ENCODE peak calls at places on chromosomes 7 and 10, in five cellular contexts. M is IMR-90, G is K562, Z is SK-N-SH, S is HepG2. B is an unnamed sample.

GRCh38 chr10:73911553-73912004 is 647 bp downstream of the PLAU start:
- DNase-seq in M (peak; percentile 43), G (no peak), Z (no peak), S (no peak), B (no peak)

GRCh38 chr10:127979017-127979416 is 72.1 kb downstream of the PTPRE start:
- DNase-seq in M (no peak), G (no peak), Z (no peak), S (no peak), B (no peak)

GRCh38 chr7:44048031-44048795 is 3.7 kb downstream of the DBNL start:
- DNase-seq in M (no peak), G (no peak), Z (no peak), S (no peak), B (no peak)

GRCh38 chr7:101792051-101792651 is 25.3 kb upstream of the CUX1 start:
- DNase-seq in M (no peak), G (no peak), Z (peak; percentile 78), S (no peak), B (no peak)

GRCh38 chr7:17485905-17486304 is 187.5 kb downstream of the AHR start:
- DNase-seq in M (peak; percentile 6), G (no peak), Z (no peak), S (no peak), B (no peak)

GRCh38 chr10:28130267-28130666 is 131.4 kb upstream of the ODAD2 start:
- DNase-seq in M (peak; percentile 75), G (no peak), Z (no peak), S (no peak), B (no peak)

GRCh38 chr10:83352588-83352987 is 786.7 kb upstream of the GHITM start:
- DNase-seq in M (no peak), G (no peak), Z (no peak), S (no peak), B (no peak)

GRCh38 chr10:103373544-103373943 is 5.8 kb downstream of the TAF5 start:
- DNase-seq in M (no peak), G (no peak), Z (no peak), S (no peak), B (no peak)

GRCh38 chr7:116679495-116679894 is 7.5 kb downstream of the MET start:
- DNase-seq in M (no peak), G (no peak), Z (no peak), S (no peak), B (no peak)

GRCh38 chr7:121500659-121501058 is 104.6 kb upstream of the FAM3C start:
- DNase-seq in M (no peak), G (no peak), Z (no peak), S (no peak), B (no peak)

GRCh38 chr10:13571541-13571940 is 15.2 kb upstream of the PRPF18 start:
- DNase-seq in M (no peak), G (no peak), Z (no peak), S (no peak), B (no peak)

GRCh38 chr7:135964791-135965190 is 12.4 kb downstream of the MTPN start:
- DNase-seq in M (no peak), G (no peak), Z (no peak), S (no peak), B (no peak)

GRCh38 chr7:135962802-135963201 is 14.4 kb downstream of the MTPN start:
- DNase-seq in M (no peak), G (no peak), Z (no peak), S (peak; percentile 11), B (no peak)

GRCh38 chr7:135965602-135966001 is 11.6 kb downstream of the MTPN start:
- DNase-seq in M (no peak), G (no peak), Z (no peak), S (no peak), B (peak; percentile 37)

GRCh38 chr7:135966341-135967043 is 10.7 kb downstream of the MTPN start:
- DNase-seq in M (no peak), G (no peak), Z (no peak), S (no peak), B (no peak)

DNA sequence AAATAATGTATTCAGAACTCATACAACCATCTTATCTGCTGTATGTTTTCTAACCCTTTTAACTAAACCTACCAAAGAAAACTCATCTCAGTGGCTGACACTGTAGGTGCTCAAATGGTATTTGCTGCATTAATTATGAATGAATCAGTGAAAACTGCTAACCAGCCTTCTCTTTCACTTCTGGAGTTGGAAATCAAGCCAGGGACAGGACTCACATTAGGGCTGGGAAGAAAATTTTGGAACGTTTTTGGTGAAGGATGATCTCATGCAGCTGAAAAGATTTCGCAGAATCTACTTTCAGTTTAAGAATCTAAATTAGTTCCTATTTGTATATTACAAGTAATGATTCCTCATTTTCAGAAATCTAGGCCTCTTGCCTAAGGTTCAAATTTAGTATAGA is 12.9 kb downstream of the MTPN start:
- DNase-seq in M (peak; percentile 7), G (no peak), Z (no peak), S (no peak), B (no peak)
- H3K4me3 ChIP-seq in M (no peak overlapping the region), G (no peak overlapping the region), Z (no peak overlapping the region), S (no peak overlapping the region), B (no peak overlapping the region)

DNA sequence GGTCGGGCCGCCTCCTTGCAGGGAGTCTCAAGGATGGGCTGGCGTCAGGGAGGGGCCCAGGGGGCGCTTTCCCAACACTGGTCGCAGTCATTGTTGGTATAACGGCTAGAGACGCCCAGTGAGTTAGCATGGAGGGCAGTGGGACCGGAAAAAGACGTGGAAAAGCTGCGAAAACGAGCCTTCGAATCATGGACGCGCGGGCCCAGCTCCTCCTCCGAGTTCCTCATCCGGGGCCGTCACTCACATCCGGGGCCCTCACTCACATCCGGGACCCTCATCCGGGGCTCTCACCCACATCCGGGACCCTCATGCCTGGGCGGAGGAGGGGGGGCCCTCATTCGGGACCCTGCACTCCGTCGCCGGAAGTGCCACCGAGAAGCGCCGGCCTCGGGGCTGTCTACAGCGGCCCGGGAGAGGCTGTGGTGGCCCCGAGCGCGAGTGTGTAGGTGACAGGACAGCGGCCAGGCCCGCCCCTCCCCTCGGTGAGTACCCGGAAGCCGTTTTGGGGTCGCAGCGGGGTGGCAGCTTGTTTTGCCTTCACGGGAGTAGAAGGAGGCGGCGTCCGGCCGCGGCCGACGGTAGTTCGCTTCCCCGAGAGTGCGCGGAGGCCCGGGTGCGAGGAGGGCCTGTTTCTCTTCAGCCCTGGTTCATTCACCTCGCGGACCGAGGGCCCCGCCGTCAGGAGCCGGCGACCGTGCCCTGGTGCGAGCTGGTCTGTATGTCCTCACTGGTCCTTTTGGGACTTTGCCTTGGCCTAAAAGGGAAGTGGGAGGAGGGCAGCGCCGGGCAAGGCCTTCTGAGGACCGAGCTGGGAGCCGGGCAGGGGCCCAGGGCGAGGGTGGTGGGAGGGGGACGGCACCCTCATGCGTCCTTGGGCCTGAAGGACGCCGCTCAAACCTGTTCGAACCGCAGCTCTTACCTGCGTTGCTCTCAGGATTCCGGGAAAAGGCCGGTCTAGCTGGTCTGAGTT is at the start of gene ZNF655:
- DNase-seq in M (peak; percentile 85), G (peak; percentile 99), Z (peak; percentile 100), S (peak; percentile 90), B (peak; percentile 53)
- TF ChIP-seq MXI1 in M (peak; percentile 40), G (no peak), Z (peak; percentile 75), S (peak; percentile 70), B (peak; percentile 58)

GRCh38 chr10:3065622-3066021 is 1.7 kb upstream of the PFKP start:
- DNase-seq in M (no peak), G (no peak), Z (no peak), S (no peak), B (no peak)

GRCh38 chr10:3067859-3068179 is 471 bp downstream of the PFKP start:
- DNase-seq in M (no peak), G (no peak), Z (no peak), S (no peak), B (no peak)

GRCh38 chr10:3067045-3067858 is at the start of gene PFKP:
- DNase-seq in M (no peak), G (peak; percentile 85), Z (peak; percentile 89), S (no peak), B (no peak)

GRCh38 chr10:3068201-3068967 is 1.0 kb downstream of the PFKP start:
- DNase-seq in M (peak; percentile 54), G (peak; percentile 63), Z (peak; percentile 79), S (no peak), B (no peak)

GRCh38 chr10:3066317-3066931 is 924 bp upstream of the PFKP start:
- DNase-seq in M (no peak), G (peak; percentile 36), Z (peak; percentile 61), S (no peak), B (no peak)
- H3K4me3 ChIP-seq in M (peak overlapping the region; percentile 100), G (peak overlapping the region; percentile 85), Z (peak overlapping the region; percentile 94), S (no peak overlapping the region), B (peak overlapping the region; percentile 70)

DNA sequence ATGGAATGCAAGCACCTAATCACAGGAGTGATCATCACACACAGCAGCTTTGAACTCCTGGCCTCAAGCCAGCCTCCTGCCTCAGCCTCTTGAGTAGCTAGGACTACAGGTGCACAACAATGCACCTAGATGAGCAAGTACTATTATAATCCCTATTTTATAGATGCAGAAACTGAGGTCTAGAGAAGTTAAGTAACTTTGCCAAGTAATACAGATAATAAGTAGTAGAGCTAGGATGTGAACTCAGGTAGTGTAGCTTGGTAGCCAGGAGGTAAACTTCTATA is 33.7 kb downstream of the DNAJC12 start:
- DNase-seq in M (no peak), G (no peak), Z (no peak), S (peak; percentile 31), B (no peak)
- TF ChIP-seq MXI1 in M (no peak), G (no peak), Z (no peak), S (no peak), B (no peak)

B was measured in GM12878.